ENCODE peak calls at places on chromosomes 4 and X, in ten cellular contexts. E is cardiac muscle cell, C is psoas muscle, T is lung, Y is Caco-2, W is mammary epithelial cell, N is tibial artery, J is stomach, K is keratinocyte, H is endodermal cell. R is an unnamed sample. For H3K36me3, the result is how much of the 10 kb centered on the place peaks cover.

GRCh38 chrX:46152756-46153155 is 392.5 kb downstream of the ZNF674 start:
- DNase-seq in E (no peak), C (no peak), T (no peak), Y (no peak), W (no peak), N (no peak), J (no peak), K (no peak), H (no peak), R (no peak)

GRCh38 chr4:15875663-15876460 is 62.7 kb downstream of the FGFBP1 start:
- DNase-seq in E (no peak), C (no peak), T (no peak), Y (no peak), W (peak), N (no peak), J (no peak), K (no peak), H (no peak), R (no peak)

GRCh38 chr4:2806392-2807355 is 13.8 kb downstream of the SH3BP2 start:
- DNase-seq in E (no peak), C (peak), T (peak), Y (no peak), W (no peak), N (no peak), J (peak), K (no peak), H (no peak), R (no peak)

GRCh38 chr4:121246698-121247097 is 82.6 kb upstream of the TNIP3 start:
- DNase-seq in E (peak), C (no peak), T (no peak), Y (no peak), W (no peak), N (no peak), J (no peak), K (no peak), H (no peak), R (no peak)

GRCh38 chr4:24999392-25000104 is 31.2 kb downstream of the LGI2 start:
- DNase-seq in E (peak), C (no peak), T (no peak), Y (no peak), W (no peak), N (no peak), J (no peak), K (no peak), H (no peak), R (no peak)

GRCh38 chr4:99324361-99324760 is 3.2 kb upstream of the ADH1B start:
- DNase-seq in E (no peak), C (no peak), T (no peak), Y (no peak), W (no peak), N (no peak), J (no peak), K (no peak), H (no peak), R (no peak)

GRCh38 chr4:4890574-4891260 is 31.3 kb downstream of the MSX1 start:
- DNase-seq in E (no peak), C (no peak), T (no peak), Y (no peak), W (no peak), N (peak), J (no peak), K (no peak), H (no peak), R (no peak)

GRCh38 chr4:10949039-10949728 is 264.6 kb upstream of the CLNK start:
- DNase-seq in E (no peak), C (no peak), T (no peak), Y (no peak), W (no peak), N (no peak), J (no peak), K (no peak), H (no peak), R (no peak)

GRCh38 chr4:2426069-2426397 is 7.3 kb downstream of the CFAP99 start:
- DNase-seq in E (no peak), C (no peak), T (no peak), Y (no peak), W (no peak), N (peak), J (no peak), K (no peak), H (no peak), R (no peak)

GRCh38 chrX:134418317-134419113 is 41.5 kb upstream of the HPRT1 start:
- DNase-seq in E (no peak), C (no peak), T (no peak), Y (no peak), W (no peak), N (no peak), J (no peak), K (no peak), H (no peak), R (no peak)

GRCh38 chr4:186191266-186192067 is at the start of gene CYP4V2:
- DNase-seq in E (peak), C (peak), T (peak), Y (peak), W (peak), N (peak), J (peak), K (no peak), H (peak), R (peak)

GRCh38 chrX:23804578-23804977 is 21.6 kb downstream of the SAT1 start:
- DNase-seq in E (no peak), C (no peak), T (no peak), Y (no peak), W (no peak), N (no peak), J (no peak), K (no peak), H (no peak), R (no peak)

GRCh38 chr4:6688879-6689505 is 4.7 kb upstream of the S100P start:
- DNase-seq in E (no peak), C (no peak), T (no peak), Y (peak), W (peak), N (no peak), J (peak), K (peak), H (peak), R (no peak)

GRCh38 chr4:154602404-154603020 is 9.9 kb downstream of the FGG start:
- DNase-seq in E (no peak), C (no peak), T (no peak), Y (no peak), W (peak), N (no peak), J (no peak), K (no peak), H (no peak), R (no peak)

GRCh38 chr4:149589826-149590225 is 225.8 kb downstream of the IQCM start:
- DNase-seq in E (no peak), C (no peak), T (no peak), Y (no peak), W (no peak), N (no peak), J (no peak), K (no peak), H (no peak), R (no peak)

GRCh38 chr4:172927096-172927495 is 241.5 kb upstream of the GALNT7 start:
- DNase-seq in E (no peak), C (no peak), T (no peak), Y (no peak), W (no peak), N (no peak), J (peak), K (no peak), H (no peak), R (no peak)

GRCh38 chrX:683572-683971 is 53.0 kb downstream of the SHOX start:
- DNase-seq in E (no peak), C (no peak), T (no peak), Y (no peak), W (no peak), N (no peak), J (no peak), K (no peak), H (no peak), R (no peak)

GRCh38 chr4:3684546-3684945 is 81.6 kb upstream of the ADRA2C start:
- DNase-seq in E (no peak), C (no peak), T (no peak), Y (no peak), W (no peak), N (peak), J (no peak), K (no peak), H (no peak), R (no peak)

GRCh38 chr4:48268956-48269860 is at the start of gene TEC:
- DNase-seq in E (peak), C (peak), T (peak), Y (peak), W (no peak), N (peak), J (peak), K (no peak), H (peak), R (no peak)

GRCh38 chrX:153767674-153768055 is 3.6 kb downstream of the PLXNB3 start:
- DNase-seq in E (no peak), C (no peak), T (no peak), Y (no peak), W (no peak), N (no peak), J (no peak), K (no peak), H (no peak), R (peak)

GRCh38 chr4:124401611-124402010 is 310.9 kb downstream of the ANKRD50 start:
- DNase-seq in E (no peak), C (no peak), T (no peak), Y (no peak), W (no peak), N (no peak), J (no peak), K (no peak), H (no peak), R (no peak)

GRCh38 chrX:3160771-3161170 is 119.5 kb downstream of the ARSF start:
- DNase-seq in E (peak), C (no peak), T (no peak), Y (no peak), W (no peak), N (no peak), J (no peak), K (no peak), H (no peak), R (no peak)

GRCh38 chrX:153814591-153815315 is 15.6 kb downstream of the PDZD4 start:
- DNase-seq in E (no peak), C (peak), T (no peak), Y (no peak), W (no peak), N (peak), J (no peak), K (no peak), H (peak), R (no peak)

GRCh38 chr4:161601011-161601410 is 562.8 kb downstream of the FSTL5 start:
- DNase-seq in E (no peak), C (no peak), T (no peak), Y (no peak), W (no peak), N (no peak), J (no peak), K (no peak), H (peak), R (no peak)

DNA sequence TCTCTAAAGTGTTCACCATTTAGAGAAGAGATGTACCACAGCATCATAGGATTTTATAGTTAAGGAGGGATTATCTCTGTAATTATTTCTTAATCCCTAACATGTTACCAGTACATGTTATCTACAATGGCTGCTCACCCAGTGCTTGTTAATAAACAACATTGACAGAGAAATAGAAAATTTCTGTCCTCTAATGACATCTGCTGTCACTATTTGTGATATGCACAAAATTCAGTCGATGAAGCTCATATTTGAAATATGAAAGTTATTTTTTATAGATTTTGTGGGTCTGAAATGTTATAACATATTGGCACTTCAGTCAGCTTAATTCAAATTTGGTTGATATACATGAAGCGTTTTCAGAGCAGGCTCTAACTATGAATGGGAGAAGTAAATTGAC is 48.8 kb upstream of the GRXCR1 start:
- DNase-seq in E (no peak), C (no peak), T (no peak), Y (no peak), W (no peak), N (no peak), J (no peak), K (no peak), H (no peak), R (no peak)
- TF ChIP-seq CTCF in E (no peak), C (no peak), T (no peak), Y (no peak), W (no peak), N (no peak), J (no peak), K (no peak), H (no peak), R (no peak)

DNA sequence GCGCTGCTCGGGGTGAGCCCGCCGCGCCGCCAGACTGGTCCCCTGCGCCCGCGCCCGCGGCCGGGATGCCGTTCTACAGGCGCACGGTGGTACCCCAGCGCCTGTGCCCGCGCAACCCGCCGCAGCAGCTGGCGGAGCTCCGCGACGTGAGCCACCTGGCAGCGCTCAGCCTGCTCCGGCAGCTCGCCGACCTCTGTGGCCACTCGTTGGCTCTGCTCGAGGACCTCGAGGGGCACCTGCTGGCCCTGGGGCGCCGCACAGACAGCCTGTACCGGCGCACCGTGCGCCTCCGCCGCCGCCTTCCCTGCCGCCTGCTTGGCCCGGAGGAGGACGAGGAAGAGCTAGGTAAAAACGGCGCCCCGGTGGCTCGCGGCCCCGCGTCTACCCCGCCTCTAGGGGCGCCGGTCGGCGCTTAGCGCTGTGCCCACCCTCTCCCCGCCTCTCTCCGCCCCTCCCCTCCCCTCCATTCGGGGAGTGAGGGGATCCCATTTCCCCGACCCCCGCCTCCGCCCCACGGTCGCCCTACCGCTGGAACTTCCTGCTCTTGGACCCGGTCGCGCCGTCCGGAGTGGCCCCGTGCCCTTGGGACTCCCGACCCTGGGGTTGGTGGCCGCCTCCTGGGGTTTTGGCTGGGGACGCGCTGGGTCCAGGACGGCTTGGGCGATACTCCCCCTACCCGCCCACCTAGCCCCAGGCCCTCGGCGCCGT is 532 bp downstream of the NHSL2 start:
- DNase-seq in E (peak), C (peak), T (no peak), Y (no peak), W (no peak), N (no peak), J (no peak), K (no peak), H (peak), R (peak)
- H3K4me3 ChIP-seq in E (peak), C (peak), T (peak), Y (no peak), W (no peak), N (peak), J (peak), K (no peak), H (peak), R (no peak)

DNA sequence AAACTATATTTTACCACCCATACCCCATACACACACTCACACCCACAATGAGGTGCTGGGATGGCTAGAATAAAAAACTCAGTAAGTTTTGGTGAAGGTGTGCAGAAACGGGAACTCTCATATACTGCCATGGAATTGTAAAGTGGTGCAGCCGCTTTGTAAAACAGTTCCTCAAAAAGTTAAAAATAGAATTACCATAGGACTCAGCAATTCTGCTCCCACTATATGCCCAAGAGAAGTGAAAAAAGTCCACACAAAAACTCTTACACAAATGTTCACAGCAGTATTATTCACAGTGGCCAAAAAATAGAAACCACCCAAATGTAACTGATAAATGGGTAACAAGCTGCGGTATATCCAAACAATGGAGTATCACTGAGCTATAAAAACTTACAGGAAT is 6.5 kb downstream of the CENPU start:
- DNase-seq in E (no peak), C (no peak), T (no peak), Y (no peak), W (no peak), N (no peak), J (no peak), K (no peak), H (no peak), R (no peak)
- H3K36me3 ChIP-seq in E (under half), C (under half), T (under half), Y (under half), W (under half), N (under half), J (under half), K (under half), H (half or more), R (under half)

DNA sequence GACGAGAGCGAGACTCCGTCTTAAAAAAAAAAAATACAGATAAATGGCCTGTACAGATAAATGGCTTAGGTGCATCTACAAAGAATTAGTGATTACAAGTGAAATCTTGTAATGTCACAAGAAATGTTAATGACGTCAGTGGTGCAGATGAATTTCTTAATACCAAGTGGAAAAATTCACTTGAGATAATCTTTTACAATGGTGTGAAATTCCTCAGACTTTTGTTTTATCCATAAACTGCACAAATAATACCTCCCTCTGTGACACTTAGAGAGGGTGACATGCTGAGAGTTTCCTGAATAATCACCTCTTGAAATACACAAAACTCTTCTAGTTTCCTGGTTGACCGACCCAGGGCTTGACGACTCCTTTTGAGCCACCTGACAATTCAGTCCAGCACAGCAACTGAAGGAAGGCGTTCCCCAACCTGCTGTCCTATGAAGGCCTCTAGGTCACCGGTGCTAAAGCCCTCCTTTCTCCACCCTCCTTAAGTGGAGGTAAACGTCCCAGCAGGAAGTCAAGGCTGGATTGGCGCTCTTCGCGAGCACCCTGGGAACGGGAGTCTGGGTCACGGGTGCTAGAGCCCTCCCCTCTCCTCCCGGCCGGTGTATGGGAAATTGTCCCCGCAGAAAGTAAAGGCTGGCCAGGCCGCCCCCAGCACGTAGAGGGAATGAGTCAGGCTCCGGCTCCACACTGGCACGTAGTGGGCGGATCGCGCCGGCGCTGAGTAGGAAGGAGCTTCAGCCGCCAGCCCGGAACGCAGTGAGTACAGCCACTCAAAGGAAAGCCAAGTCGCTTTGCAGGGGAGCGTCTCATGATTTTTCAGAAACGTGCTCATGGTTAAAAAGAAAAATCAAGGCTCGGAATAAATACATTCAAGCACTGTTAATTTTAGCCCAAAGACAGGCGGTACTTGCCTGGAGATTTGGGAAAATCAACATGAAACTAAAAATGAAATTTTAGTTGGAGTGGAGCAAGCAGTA is at the start of gene TMEM144:
- DNase-seq in E (peak), C (peak), T (peak), Y (peak), W (peak), N (peak), J (peak), K (no peak), H (peak), R (peak)
- TF ChIP-seq CTCF in E (peak), C (no peak), T (no peak), Y (no peak), W (no peak), N (peak), J (no peak), K (no peak), H (peak), R (no peak)

GRCh38 chrX:103792916-103793540 is 16.4 kb downstream of the PLP1 start:
- DNase-seq in E (no peak), C (no peak), T (no peak), Y (no peak), W (peak), N (no peak), J (no peak), K (no peak), H (no peak), R (no peak)

GRCh38 chrX:103793541-103793932 is 16.9 kb downstream of the PLP1 start:
- DNase-seq in E (no peak), C (no peak), T (no peak), Y (no peak), W (peak), N (no peak), J (no peak), K (no peak), H (no peak), R (no peak)

GRCh38 chrX:103791826-103792458 is 15.3 kb downstream of the PLP1 start:
- DNase-seq in E (no peak), C (no peak), T (no peak), Y (no peak), W (no peak), N (no peak), J (no peak), K (no peak), H (no peak), R (no peak)

GRCh38 chrX:103791233-103791632 is 14.6 kb downstream of the PLP1 start:
- DNase-seq in E (no peak), C (no peak), T (no peak), Y (no peak), W (no peak), N (no peak), J (no peak), K (no peak), H (peak), R (no peak)

GRCh38 chrX:103789004-103789403 is 12.4 kb downstream of the PLP1 start:
- DNase-seq in E (no peak), C (no peak), T (no peak), Y (no peak), W (no peak), N (no peak), J (no peak), K (no peak), H (no peak), R (no peak)
- H3K4me3 ChIP-seq in E (no peak), C (no peak), T (no peak), Y (no peak), W (no peak), N (no peak), J (no peak), K (no peak), H (no peak), R (no peak)

GRCh38 chr4:153511104-153511503 is 44.9 kb downstream of the TMEM131L start:
- DNase-seq in E (no peak), C (no peak), T (no peak), Y (no peak), W (no peak), N (no peak), J (no peak), K (no peak), H (no peak), R (no peak)
- H3K36me3 ChIP-seq in E (under half), C (under half), T (under half), Y (under half), W (under half), N (under half), J (under half), K (under half), H (under half), R (under half)

GRCh38 chrX:135707880-135708279 is 5.6 kb upstream of the CT45A1 start:
- DNase-seq in E (peak), C (no peak), T (no peak), Y (peak), W (no peak), N (no peak), J (no peak), K (no peak), H (peak), R (no peak)
- TF ChIP-seq CTCF in E (no peak), C (no peak), T (no peak), Y (peak), W (peak), N (no peak), J (no peak), K (no peak), H (peak), R (peak)